ENCODE peak calls at places on chromosomes 5 and 9, in five cellular contexts. K is GM23338, A is K562, F is HepG2, E is A549. Z is an unnamed sample.

GRCh38 chr5:107794731-107795130 is 124.0 kb upstream of the EFNA5 start:
- DNase-seq in E (no peak), A (no peak), K (no peak), F (no peak), Z (no peak)

GRCh38 chr5:31161772-31162171 is 31.7 kb upstream of the CDH6 start:
- DNase-seq in A (no peak), E (peak; percentile 14), F (peak; percentile 23), K (peak; percentile 52), Z (no peak)

GRCh38 chr9:94824913-94825619 is 98.6 kb downstream of the AOPEP start:
- DNase-seq in E (no peak), K (peak; percentile 67), F (no peak), A (no peak), Z (no peak)

GRCh38 chr9:92759990-92760893 is 4.4 kb downstream of the BICD2 start:
- DNase-seq in F (no peak), A (no peak), K (no peak), E (no peak), Z (no peak)

GRCh38 chr5:124252094-124252750 is 494.2 kb downstream of the ZNF608 start:
- DNase-seq in E (no peak), F (no peak), A (no peak), K (no peak), Z (no peak)

GRCh38 chr9:13064676-13065075 is 214.8 kb downstream of the MPDZ start:
- DNase-seq in A (no peak), F (no peak), E (no peak), K (peak; percentile 27), Z (no peak)

GRCh38 chr5:119954106-119954505 is 324.7 kb downstream of the FAM170A start:
- DNase-seq in K (no peak), E (no peak), F (no peak), A (no peak), Z (no peak)

GRCh38 chr9:31355965-31356364 is 1028.5 kb upstream of the ACO1 start:
- DNase-seq in F (no peak), A (no peak), K (no peak), E (no peak), Z (no peak)

GRCh38 chr9:92645041-92645440 is 24.9 kb downstream of the IPPK start:
- DNase-seq in F (no peak), A (no peak), E (no peak), K (no peak), Z (no peak)

GRCh38 chr9:97900738-97901565 is 21.3 kb downstream of the TRMO start:
- DNase-seq in K (peak; percentile 68), F (peak; percentile 28), E (peak; percentile 59), A (peak; percentile 61), Z (peak; percentile 27)

GRCh38 chr9:120486347-120486746 is 93.6 kb downstream of the CDK5RAP2 start:
- DNase-seq in K (no peak), F (no peak), E (no peak), A (no peak), Z (no peak)

GRCh38 chr5:12272389-12272788 is 368.1 kb upstream of the CTNND2 start:
- DNase-seq in E (no peak), K (peak; percentile 85), A (no peak), F (no peak), Z (no peak)

GRCh38 chr5:133113331-133114061 is 61.7 kb downstream of the HSPA4 start:
- DNase-seq in K (no peak), A (no peak), F (no peak), E (no peak), Z (no peak)

GRCh38 chr5:41445937-41446563 is 64.4 kb downstream of the PLCXD3 start:
- DNase-seq in F (no peak), E (no peak), K (no peak), A (no peak), Z (no peak)

GRCh38 chr5:161863259-161863658 is 15.3 kb downstream of the GABRA1 start:
- DNase-seq in F (no peak), E (no peak), A (no peak), K (no peak), Z (no peak)
- TF ChIP-seq REST in F (no peak), E (no peak), A (no peak), K (no peak), Z (no peak)

DNA sequence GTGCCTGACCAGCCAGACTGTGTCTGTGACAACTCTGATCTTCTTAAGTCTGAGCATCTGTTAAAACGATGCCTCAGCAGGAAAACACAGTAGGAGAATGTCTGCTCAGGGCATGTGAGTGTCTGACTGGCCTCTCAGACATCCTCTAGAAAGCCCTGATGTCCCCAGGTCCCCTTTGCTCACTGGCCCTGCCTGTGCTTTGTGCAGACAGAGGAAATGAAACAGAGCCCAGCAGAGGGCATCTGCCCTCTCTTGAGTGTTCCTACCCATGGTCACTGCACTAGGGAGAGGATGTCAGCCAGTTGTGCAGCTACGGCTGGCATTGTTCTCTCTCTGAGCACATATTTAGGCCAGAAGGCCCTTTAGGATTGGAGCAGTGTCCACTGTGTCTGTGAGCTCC is 56.9 kb downstream of the TRPC7 start:
- DNase-seq in A (no peak), E (peak; percentile 19), K (peak; percentile 42), F (no peak), Z (no peak)
- TF ChIP-seq REST in A (no peak), E (no peak), K (no peak), F (no peak), Z (no peak)

GRCh38 chr9:89663264-89663970 is 58.6 kb downstream of the GADD45G start:
- DNase-seq in E (no peak), K (no peak), A (no peak), F (no peak), Z (no peak)
- TF ChIP-seq REST in E (no peak), K (no peak), A (no peak), F (no peak), Z (no peak)

GRCh38 chr5:153551537-153552079 is 61.1 kb downstream of the GRIA1 start:
- DNase-seq in F (no peak), E (peak; percentile 61), K (peak; percentile 65), A (no peak), Z (peak; percentile 48)
- TF ChIP-seq REST in F (no peak), E (no peak), K (no peak), A (no peak), Z (no peak)

DNA sequence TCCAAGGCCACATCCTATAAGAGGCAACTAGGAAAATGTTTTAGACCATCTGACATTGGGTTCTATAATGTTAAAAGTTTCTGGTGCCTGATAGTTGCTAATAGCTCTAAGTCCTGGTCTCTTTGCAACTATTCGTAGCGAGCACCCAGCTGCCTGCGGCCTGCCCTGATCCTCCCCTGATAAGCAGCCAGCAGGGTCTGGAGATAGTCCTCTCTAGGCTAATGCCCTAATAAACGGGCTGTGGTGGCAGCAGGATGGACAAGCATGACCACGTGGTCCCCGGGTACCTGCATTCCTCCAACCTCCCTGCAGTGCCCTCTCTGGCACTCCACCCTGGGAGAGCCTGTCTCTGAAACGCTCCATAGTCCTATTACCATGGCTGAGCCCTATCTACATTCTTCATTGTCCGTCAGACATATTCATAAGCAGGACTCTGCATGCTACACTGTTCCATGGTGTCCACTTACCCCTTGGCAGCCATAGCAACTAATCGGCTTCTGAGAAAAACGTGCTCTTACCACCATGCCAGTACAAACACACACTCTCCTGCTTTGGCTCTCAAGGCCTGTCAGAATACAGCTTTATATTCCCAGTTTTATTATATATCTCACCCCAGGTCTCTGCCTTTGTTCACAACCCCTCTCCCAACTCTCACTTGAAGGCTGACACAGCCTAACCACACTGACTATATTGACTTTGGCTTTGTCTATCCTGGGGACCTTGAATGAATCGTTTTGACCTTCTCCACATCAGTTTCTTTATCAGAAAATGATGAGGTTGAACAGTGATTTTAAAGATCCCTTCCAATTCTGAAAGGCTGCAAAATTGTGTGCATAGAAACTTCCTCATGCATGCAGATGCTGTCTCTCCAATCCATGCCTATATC is 49.9 kb upstream of the DAPK1 start:
- DNase-seq in K (no peak), F (no peak), A (peak; percentile 17), E (no peak), Z (no peak)
- TF ChIP-seq REST in K (no peak), F (no peak), A (no peak), E (no peak), Z (no peak)

GRCh38 chr5:171300358-171300757 is 8.7 kb upstream of the TLX3 start:
- DNase-seq in F (no peak), K (no peak), A (no peak), E (no peak), Z (no peak)
- TF ChIP-seq REST in F (no peak), K (no peak), A (no peak), E (no peak), Z (no peak)

DNA sequence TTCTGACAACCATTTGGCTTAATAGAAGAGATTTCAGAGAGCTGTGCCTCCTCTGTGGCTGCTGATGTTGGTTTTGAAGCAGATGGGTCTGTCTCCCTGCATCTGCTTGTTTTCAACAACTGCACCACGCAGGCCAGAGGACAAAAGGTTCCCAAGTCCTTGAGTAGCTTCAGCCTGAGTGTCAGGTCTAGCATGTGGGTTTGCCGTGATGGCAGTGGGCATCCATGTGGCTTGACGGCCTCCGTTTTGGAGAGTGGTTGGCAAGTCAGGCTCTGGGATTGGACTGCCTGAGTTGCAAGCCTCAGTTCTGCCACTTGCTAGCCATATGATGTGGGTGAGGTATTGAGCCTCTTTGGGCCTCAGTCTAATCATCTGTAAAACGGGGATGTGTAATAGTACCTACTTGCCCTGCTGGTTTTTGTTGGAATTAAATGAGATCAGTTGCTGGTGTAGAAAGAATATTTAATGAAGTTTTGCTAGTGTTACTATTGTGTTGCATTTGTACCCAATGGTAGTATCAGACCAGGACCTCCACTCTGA is 119.8 kb upstream of the CPEB4 start:
- DNase-seq in K (no peak), A (no peak), E (no peak), F (no peak), Z (no peak)
- TF ChIP-seq REST in K (no peak), A (no peak), E (no peak), F (no peak), Z (no peak)

GRCh38 chr9:2857564-2858198 is 13.8 kb upstream of the PUM3 start:
- DNase-seq in A (peak; percentile 64), E (peak; percentile 70), F (peak; percentile 47), K (peak; percentile 88), Z (peak; percentile 56)
- TF ChIP-seq REST in A (no peak), E (no peak), F (no peak), K (no peak), Z (no peak)